ENCODE peak calls at places on chromosome 10, in seven cellular contexts. One of them, this sample, is unnamed.

GRCh38 chr10:111384556-111384955 is 307.7 kb downstream of the ADRA2A start:
- DNase-seq in stimulated activated CD8-positive, alpha-beta memory T cell treated with anti-CD3 and anti-CD28 coated beads, Interleukin-4, amount 100 ng/mL, for 1 hour: no peak
- DNase-seq in COLO829: no peak
- DNase-seq in breast epithelium: no peak
- DNase-seq in nucleus accumbens: no peak
- DNase-seq in activated T-helper 9 cell treated with anti-CD3 and anti-CD28 coated beads, Interleukin-2, amount 50 U/mL, for 16 hours: no peak
- DNase-seq in HT1080: peak
- DNase-seq in this sample: no peak

GRCh38 chr10:48289652-48290238 is 15.2 kb upstream of the FRMPD2 start:
- DNase-seq in stimulated activated CD8-positive, alpha-beta memory T cell treated with anti-CD3 and anti-CD28 coated beads, Interleukin-4, amount 100 ng/mL, for 1 hour: no peak
- DNase-seq in COLO829: peak
- DNase-seq in breast epithelium: no peak
- DNase-seq in nucleus accumbens: no peak
- DNase-seq in activated T-helper 9 cell treated with anti-CD3 and anti-CD28 coated beads, Interleukin-2, amount 50 U/mL, for 16 hours: peak
- DNase-seq in HT1080: peak
- DNase-seq in this sample: peak

GRCh38 chr10:23053036-23053435 is 42.3 kb upstream of the MSRB2 start:
- DNase-seq in stimulated activated CD8-positive, alpha-beta memory T cell treated with anti-CD3 and anti-CD28 coated beads, Interleukin-4, amount 100 ng/mL, for 1 hour: no peak
- DNase-seq in COLO829: peak
- DNase-seq in breast epithelium: no peak
- DNase-seq in nucleus accumbens: no peak
- DNase-seq in activated T-helper 9 cell treated with anti-CD3 and anti-CD28 coated beads, Interleukin-2, amount 50 U/mL, for 16 hours: no peak
- DNase-seq in HT1080: peak
- DNase-seq in this sample: peak

GRCh38 chr10:119207713-119208552 is 562 bp downstream of the GRK5 start:
- DNase-seq in stimulated activated CD8-positive, alpha-beta memory T cell treated with anti-CD3 and anti-CD28 coated beads, Interleukin-4, amount 100 ng/mL, for 1 hour: no peak
- DNase-seq in COLO829: no peak
- DNase-seq in breast epithelium: no peak
- DNase-seq in nucleus accumbens: no peak
- DNase-seq in activated T-helper 9 cell treated with anti-CD3 and anti-CD28 coated beads, Interleukin-2, amount 50 U/mL, for 16 hours: no peak
- DNase-seq in HT1080: peak
- DNase-seq in this sample: peak

GRCh38 chr10:51063659-51064535 is 10.4 kb upstream of the PRKG1 start:
- DNase-seq in stimulated activated CD8-positive, alpha-beta memory T cell treated with anti-CD3 and anti-CD28 coated beads, Interleukin-4, amount 100 ng/mL, for 1 hour: no peak
- DNase-seq in COLO829: no peak
- DNase-seq in breast epithelium: no peak
- DNase-seq in nucleus accumbens: no peak
- DNase-seq in activated T-helper 9 cell treated with anti-CD3 and anti-CD28 coated beads, Interleukin-2, amount 50 U/mL, for 16 hours: no peak
- DNase-seq in HT1080: peak
- DNase-seq in this sample: peak

GRCh38 chr10:131814567-131815290 is 86.1 kb upstream of the PPP2R2D start:
- DNase-seq in stimulated activated CD8-positive, alpha-beta memory T cell treated with anti-CD3 and anti-CD28 coated beads, Interleukin-4, amount 100 ng/mL, for 1 hour: no peak
- DNase-seq in COLO829: no peak
- DNase-seq in breast epithelium: no peak
- DNase-seq in nucleus accumbens: no peak
- DNase-seq in activated T-helper 9 cell treated with anti-CD3 and anti-CD28 coated beads, Interleukin-2, amount 50 U/mL, for 16 hours: no peak
- DNase-seq in HT1080: no peak
- DNase-seq in this sample: no peak

GRCh38 chr10:129033790-129034272 is 433.2 kb upstream of the MGMT start:
- DNase-seq in stimulated activated CD8-positive, alpha-beta memory T cell treated with anti-CD3 and anti-CD28 coated beads, Interleukin-4, amount 100 ng/mL, for 1 hour: no peak
- DNase-seq in COLO829: no peak
- DNase-seq in breast epithelium: no peak
- DNase-seq in nucleus accumbens: no peak
- DNase-seq in activated T-helper 9 cell treated with anti-CD3 and anti-CD28 coated beads, Interleukin-2, amount 50 U/mL, for 16 hours: no peak
- DNase-seq in HT1080: no peak
- DNase-seq in this sample: no peak

GRCh38 chr10:11631890-11632587 is 20.6 kb upstream of the USP6NL start:
- DNase-seq in stimulated activated CD8-positive, alpha-beta memory T cell treated with anti-CD3 and anti-CD28 coated beads, Interleukin-4, amount 100 ng/mL, for 1 hour: no peak
- DNase-seq in COLO829: no peak
- DNase-seq in breast epithelium: no peak
- DNase-seq in nucleus accumbens: no peak
- DNase-seq in activated T-helper 9 cell treated with anti-CD3 and anti-CD28 coated beads, Interleukin-2, amount 50 U/mL, for 16 hours: no peak
- DNase-seq in HT1080: no peak
- DNase-seq in this sample: no peak

GRCh38 chr10:79905322-79906314 is 43.3 kb downstream of the SFTPD start:
- DNase-seq in stimulated activated CD8-positive, alpha-beta memory T cell treated with anti-CD3 and anti-CD28 coated beads, Interleukin-4, amount 100 ng/mL, for 1 hour: no peak
- DNase-seq in COLO829: no peak
- DNase-seq in breast epithelium: no peak
- DNase-seq in nucleus accumbens: no peak
- DNase-seq in activated T-helper 9 cell treated with anti-CD3 and anti-CD28 coated beads, Interleukin-2, amount 50 U/mL, for 16 hours: no peak
- DNase-seq in HT1080: peak
- DNase-seq in this sample: peak

GRCh38 chr10:128860574-128860973 is 606.5 kb upstream of the MGMT start:
- DNase-seq in stimulated activated CD8-positive, alpha-beta memory T cell treated with anti-CD3 and anti-CD28 coated beads, Interleukin-4, amount 100 ng/mL, for 1 hour: no peak
- DNase-seq in COLO829: no peak
- DNase-seq in breast epithelium: no peak
- DNase-seq in nucleus accumbens: no peak
- DNase-seq in activated T-helper 9 cell treated with anti-CD3 and anti-CD28 coated beads, Interleukin-2, amount 50 U/mL, for 16 hours: no peak
- DNase-seq in HT1080: no peak
- DNase-seq in this sample: no peak

GRCh38 chr10:17512341-17513001 is 58.1 kb upstream of the ST8SIA6 start:
- DNase-seq in stimulated activated CD8-positive, alpha-beta memory T cell treated with anti-CD3 and anti-CD28 coated beads, Interleukin-4, amount 100 ng/mL, for 1 hour: no peak
- DNase-seq in COLO829: peak
- DNase-seq in breast epithelium: no peak
- DNase-seq in nucleus accumbens: no peak
- DNase-seq in activated T-helper 9 cell treated with anti-CD3 and anti-CD28 coated beads, Interleukin-2, amount 50 U/mL, for 16 hours: no peak
- DNase-seq in HT1080: peak
- DNase-seq in this sample: peak

GRCh38 chr10:114604357-114605129 is 53.5 kb downstream of the ABLIM1 start:
- DNase-seq in stimulated activated CD8-positive, alpha-beta memory T cell treated with anti-CD3 and anti-CD28 coated beads, Interleukin-4, amount 100 ng/mL, for 1 hour: no peak
- DNase-seq in COLO829: no peak
- DNase-seq in breast epithelium: no peak
- DNase-seq in nucleus accumbens: no peak
- DNase-seq in activated T-helper 9 cell treated with anti-CD3 and anti-CD28 coated beads, Interleukin-2, amount 50 U/mL, for 16 hours: no peak
- DNase-seq in HT1080: no peak
- DNase-seq in this sample: no peak

GRCh38 chr10:111784386-111784785 is 399.2 kb downstream of the GPAM start:
- DNase-seq in stimulated activated CD8-positive, alpha-beta memory T cell treated with anti-CD3 and anti-CD28 coated beads, Interleukin-4, amount 100 ng/mL, for 1 hour: no peak
- DNase-seq in COLO829: no peak
- DNase-seq in breast epithelium: no peak
- DNase-seq in nucleus accumbens: no peak
- DNase-seq in activated T-helper 9 cell treated with anti-CD3 and anti-CD28 coated beads, Interleukin-2, amount 50 U/mL, for 16 hours: no peak
- DNase-seq in HT1080: peak
- DNase-seq in this sample: no peak

GRCh38 chr10:116122126-116122525 is 150.9 kb downstream of the GFRA1 start:
- DNase-seq in stimulated activated CD8-positive, alpha-beta memory T cell treated with anti-CD3 and anti-CD28 coated beads, Interleukin-4, amount 100 ng/mL, for 1 hour: no peak
- DNase-seq in COLO829: no peak
- DNase-seq in breast epithelium: no peak
- DNase-seq in nucleus accumbens: no peak
- DNase-seq in activated T-helper 9 cell treated with anti-CD3 and anti-CD28 coated beads, Interleukin-2, amount 50 U/mL, for 16 hours: no peak
- DNase-seq in HT1080: no peak
- DNase-seq in this sample: no peak

GRCh38 chr10:62133618-62134017 is 135.0 kb downstream of the RTKN2 start:
- DNase-seq in stimulated activated CD8-positive, alpha-beta memory T cell treated with anti-CD3 and anti-CD28 coated beads, Interleukin-4, amount 100 ng/mL, for 1 hour: no peak
- DNase-seq in COLO829: no peak
- DNase-seq in breast epithelium: no peak
- DNase-seq in nucleus accumbens: no peak
- DNase-seq in activated T-helper 9 cell treated with anti-CD3 and anti-CD28 coated beads, Interleukin-2, amount 50 U/mL, for 16 hours: no peak
- DNase-seq in HT1080: no peak
- DNase-seq in this sample: no peak

GRCh38 chr10:25849971-25850370 is 84.1 kb upstream of the MYO3A start:
- DNase-seq in stimulated activated CD8-positive, alpha-beta memory T cell treated with anti-CD3 and anti-CD28 coated beads, Interleukin-4, amount 100 ng/mL, for 1 hour: no peak
- DNase-seq in COLO829: no peak
- DNase-seq in breast epithelium: no peak
- DNase-seq in nucleus accumbens: no peak
- DNase-seq in activated T-helper 9 cell treated with anti-CD3 and anti-CD28 coated beads, Interleukin-2, amount 50 U/mL, for 16 hours: no peak
- DNase-seq in HT1080: no peak
- DNase-seq in this sample: no peak

GRCh38 chr10:17470246-17470645 is 15.9 kb upstream of the ST8SIA6 start:
- DNase-seq in stimulated activated CD8-positive, alpha-beta memory T cell treated with anti-CD3 and anti-CD28 coated beads, Interleukin-4, amount 100 ng/mL, for 1 hour: no peak
- DNase-seq in COLO829: no peak
- DNase-seq in breast epithelium: no peak
- DNase-seq in nucleus accumbens: no peak
- DNase-seq in activated T-helper 9 cell treated with anti-CD3 and anti-CD28 coated beads, Interleukin-2, amount 50 U/mL, for 16 hours: no peak
- DNase-seq in HT1080: no peak
- DNase-seq in this sample: no peak

GRCh38 chr10:95560288-95561199 is 627 bp downstream of the SORBS1 start:
- DNase-seq in stimulated activated CD8-positive, alpha-beta memory T cell treated with anti-CD3 and anti-CD28 coated beads, Interleukin-4, amount 100 ng/mL, for 1 hour: no peak
- DNase-seq in COLO829: no peak
- DNase-seq in breast epithelium: peak
- DNase-seq in nucleus accumbens: no peak
- DNase-seq in activated T-helper 9 cell treated with anti-CD3 and anti-CD28 coated beads, Interleukin-2, amount 50 U/mL, for 16 hours: peak
- DNase-seq in HT1080: peak
- DNase-seq in this sample: no peak

GRCh38 chr10:5070648-5071410 is 23.4 kb upstream of the AKR1C3 start:
- DNase-seq in stimulated activated CD8-positive, alpha-beta memory T cell treated with anti-CD3 and anti-CD28 coated beads, Interleukin-4, amount 100 ng/mL, for 1 hour: no peak
- DNase-seq in COLO829: no peak
- DNase-seq in breast epithelium: no peak
- DNase-seq in nucleus accumbens: no peak
- DNase-seq in activated T-helper 9 cell treated with anti-CD3 and anti-CD28 coated beads, Interleukin-2, amount 50 U/mL, for 16 hours: no peak
- DNase-seq in HT1080: no peak
- DNase-seq in this sample: no peak

GRCh38 chr10:132382231-132382922 is 14.6 kb upstream of the PWWP2B start:
- DNase-seq in stimulated activated CD8-positive, alpha-beta memory T cell treated with anti-CD3 and anti-CD28 coated beads, Interleukin-4, amount 100 ng/mL, for 1 hour: no peak
- DNase-seq in COLO829: no peak
- DNase-seq in breast epithelium: no peak
- DNase-seq in nucleus accumbens: no peak
- DNase-seq in activated T-helper 9 cell treated with anti-CD3 and anti-CD28 coated beads, Interleukin-2, amount 50 U/mL, for 16 hours: no peak
- DNase-seq in HT1080: peak
- DNase-seq in this sample: peak

GRCh38 chr10:22810643-22811254 is 96.4 kb upstream of the PIP4K2A start:
- DNase-seq in stimulated activated CD8-positive, alpha-beta memory T cell treated with anti-CD3 and anti-CD28 coated beads, Interleukin-4, amount 100 ng/mL, for 1 hour: no peak
- DNase-seq in COLO829: no peak
- DNase-seq in breast epithelium: no peak
- DNase-seq in nucleus accumbens: no peak
- DNase-seq in activated T-helper 9 cell treated with anti-CD3 and anti-CD28 coated beads, Interleukin-2, amount 50 U/mL, for 16 hours: no peak
- DNase-seq in HT1080: no peak
- DNase-seq in this sample: no peak

GRCh38 chr10:101879456-101880189 is 36.0 kb upstream of the KCNIP2 start:
- DNase-seq in stimulated activated CD8-positive, alpha-beta memory T cell treated with anti-CD3 and anti-CD28 coated beads, Interleukin-4, amount 100 ng/mL, for 1 hour: no peak
- DNase-seq in COLO829: peak
- DNase-seq in breast epithelium: no peak
- DNase-seq in nucleus accumbens: no peak
- DNase-seq in activated T-helper 9 cell treated with anti-CD3 and anti-CD28 coated beads, Interleukin-2, amount 50 U/mL, for 16 hours: no peak
- DNase-seq in HT1080: peak
- DNase-seq in this sample: peak

GRCh38 chr10:94088926-94089381 is 95.2 kb downstream of the PLCE1 start:
- DNase-seq in stimulated activated CD8-positive, alpha-beta memory T cell treated with anti-CD3 and anti-CD28 coated beads, Interleukin-4, amount 100 ng/mL, for 1 hour: no peak
- DNase-seq in COLO829: no peak
- DNase-seq in breast epithelium: no peak
- DNase-seq in nucleus accumbens: no peak
- DNase-seq in activated T-helper 9 cell treated with anti-CD3 and anti-CD28 coated beads, Interleukin-2, amount 50 U/mL, for 16 hours: no peak
- DNase-seq in HT1080: peak
- DNase-seq in this sample: peak

GRCh38 chr10:88965016-88965415 is 12.4 kb upstream of the ACTA2 start:
- DNase-seq in stimulated activated CD8-positive, alpha-beta memory T cell treated with anti-CD3 and anti-CD28 coated beads, Interleukin-4, amount 100 ng/mL, for 1 hour: no peak
- DNase-seq in COLO829: no peak
- DNase-seq in breast epithelium: no peak
- DNase-seq in nucleus accumbens: no peak
- DNase-seq in activated T-helper 9 cell treated with anti-CD3 and anti-CD28 coated beads, Interleukin-2, amount 50 U/mL, for 16 hours: no peak
- DNase-seq in HT1080: no peak
- DNase-seq in this sample: no peak

GRCh38 chr10:80159166-80159888 is 26.8 kb downstream of the PLAC9 start:
- DNase-seq in stimulated activated CD8-positive, alpha-beta memory T cell treated with anti-CD3 and anti-CD28 coated beads, Interleukin-4, amount 100 ng/mL, for 1 hour: no peak
- DNase-seq in COLO829: no peak
- DNase-seq in breast epithelium: no peak
- DNase-seq in nucleus accumbens: no peak
- DNase-seq in activated T-helper 9 cell treated with anti-CD3 and anti-CD28 coated beads, Interleukin-2, amount 50 U/mL, for 16 hours: no peak
- DNase-seq in HT1080: no peak
- DNase-seq in this sample: no peak

This sample was measured in bronchial epithelial cell.